ENCODE peak calls at places on chromosome 20, in seven cellular contexts. K is pulmonary artery endothelial cell; O is ACHN; A is CD4-positive, CD25-positive, alpha-beta regulatory T cell; T is NCI-H2029; J is Kasumi-1; X is hippocampal formation. Q is an unnamed sample.

GRCh38 chr20:31608256-31608980 is 3.3 kb downstream of the ID1 start:
- DNase-seq in O (peak), A (no peak), X (no peak), T (peak), K (no peak), J (no peak), Q (no peak)

GRCh38 chr20:61407561-61407960 is 155.5 kb downstream of the CDH4 start:
- DNase-seq in X (no peak), T (no peak), J (no peak), A (no peak), K (no peak), O (no peak), Q (no peak)

GRCh38 chr20:723756-724155 is 44.5 kb downstream of the SLC52A3 start:
- DNase-seq in X (no peak), O (no peak), K (no peak), J (no peak), A (no peak), T (peak), Q (no peak)

GRCh38 chr20:49615401-49616153 is 47.6 kb upstream of the PTGIS start:
- DNase-seq in T (no peak), X (no peak), J (no peak), K (no peak), O (no peak), A (no peak), Q (no peak)

GRCh38 chr20:13824459-13824858 is 39.6 kb downstream of the NDUFAF5 start:
- DNase-seq in X (no peak), A (no peak), J (no peak), O (no peak), K (no peak), T (no peak), Q (no peak)

GRCh38 chr20:38326309-38326708 is 20.0 kb upstream of the LBP start:
- DNase-seq in T (no peak), A (no peak), J (no peak), K (no peak), O (no peak), X (no peak), Q (no peak)

GRCh38 chr20:1144401-1145172 is 26.2 kb downstream of the PSMF1 start:
- DNase-seq in O (no peak), X (no peak), K (no peak), T (no peak), A (no peak), J (no peak), Q (no peak)

GRCh38 chr20:64077876-64078551 is 1.3 kb downstream of the RGS19 start:
- DNase-seq in A (peak), J (peak), O (no peak), T (no peak), X (no peak), K (no peak), Q (peak)

GRCh38 chr20:2756056-2756611 is 44.3 kb downstream of the CPXM1 start:
- DNase-seq in A (no peak), J (no peak), X (no peak), K (no peak), T (no peak), O (peak), Q (no peak)

GRCh38 chr20:57652865-57653545 is 32.8 kb upstream of the ZBP1 start:
- DNase-seq in X (no peak), J (no peak), A (no peak), T (no peak), K (no peak), O (no peak), Q (no peak)

GRCh38 chr20:62993856-62994494 is 12.8 kb downstream of the BHLHE23 start:
- DNase-seq in K (no peak), J (no peak), O (no peak), A (no peak), X (no peak), T (no peak), Q (no peak)

GRCh38 chr20:63554361-63555278 is 661 bp downstream of the FNDC11 start:
- DNase-seq in O (no peak), A (no peak), T (no peak), X (no peak), J (no peak), K (no peak), Q (no peak)

GRCh38 chr20:53865905-53866786 is 204.2 kb downstream of the BCAS1 start:
- DNase-seq in J (no peak), O (peak), A (no peak), T (no peak), K (peak), X (peak), Q (no peak)

GRCh38 chr20:48431635-48432034 is 396.2 kb downstream of the PREX1 start:
- DNase-seq in O (no peak), T (no peak), K (no peak), J (no peak), X (no peak), A (no peak), Q (no peak)

GRCh38 chr20:33137195-33137594 is 30.8 kb upstream of the BPIFA2 start:
- DNase-seq in A (no peak), X (no peak), K (no peak), O (no peak), T (no peak), J (no peak), Q (no peak)

GRCh38 chr20:37579091-37579490 is 51.4 kb upstream of the BLCAP start:
- DNase-seq in X (no peak), A (no peak), O (no peak), J (no peak), K (no peak), T (no peak), Q (no peak)

GRCh38 chr20:62161347-62161746 is 17.8 kb downstream of the SS18L1 start:
- DNase-seq in T (no peak), K (no peak), X (no peak), O (peak), J (no peak), A (no peak), Q (no peak)

GRCh38 chr20:9617062-9617461 is 102.7 kb downstream of the LAMP5 start:
- DNase-seq in O (peak), A (peak), X (peak), K (peak), T (peak), J (peak), Q (peak)

GRCh38 chr20:53736122-53736756 is 142.6 kb upstream of the ZNF217 start:
- DNase-seq in T (no peak), A (no peak), X (no peak), J (no peak), O (no peak), K (no peak), Q (no peak)